ENCODE peak calls at places on chromosome 4, in eight cellular contexts. One of them, this sample, is unnamed.

GRCh38 chr4:24671824-24672223 is 87.5 kb upstream of the DHX15 start:
- DNase-seq in KG1: no peak
- DNase-seq in central memory CD4-positive, alpha-beta T cell: no peak
- DNase-seq in H4: no peak
- DNase-seq in NCI-H226: no peak
- DNase-seq in HCEC 1CT: no peak
- DNase-seq in HTR-8/SVneo: no peak
- DNase-seq in stomach: no peak
- DNase-seq in this sample: no peak

GRCh38 chr4:25919676-25920075 is 5.7 kb downstream of the SMIM20 start:
- DNase-seq in H4: peak; percentile 44
- DNase-seq in HTR-8/SVneo: no peak
- DNase-seq in KG1: no peak
- DNase-seq in stomach: no peak
- DNase-seq in HCEC 1CT: no peak
- DNase-seq in NCI-H226: no peak
- DNase-seq in central memory CD4-positive, alpha-beta T cell: no peak
- DNase-seq in this sample: no peak

GRCh38 chr4:8586671-8587468 is 5.7 kb upstream of the CPZ start:
- DNase-seq in central memory CD4-positive, alpha-beta T cell: no peak
- DNase-seq in stomach: no peak
- DNase-seq in HCEC 1CT: no peak
- DNase-seq in NCI-H226: no peak
- DNase-seq in KG1: no peak
- DNase-seq in H4: no peak
- DNase-seq in HTR-8/SVneo: no peak
- DNase-seq in this sample: no peak

GRCh38 chr4:110484767-110485166 is 8.8 kb downstream of the ENPEP start:
- DNase-seq in KG1: no peak
- DNase-seq in HTR-8/SVneo: no peak
- DNase-seq in stomach: no peak
- DNase-seq in NCI-H226: peak; percentile 48
- DNase-seq in central memory CD4-positive, alpha-beta T cell: no peak
- DNase-seq in HCEC 1CT: peak; percentile 5
- DNase-seq in H4: peak; percentile 64
- DNase-seq in this sample: peak; percentile 1

GRCh38 chr4:159607824-159608223 is 504.9 kb downstream of the RAPGEF2 start:
- DNase-seq in central memory CD4-positive, alpha-beta T cell: no peak
- DNase-seq in KG1: no peak
- DNase-seq in H4: no peak
- DNase-seq in HTR-8/SVneo: no peak
- DNase-seq in stomach: no peak
- DNase-seq in HCEC 1CT: no peak
- DNase-seq in NCI-H226: no peak
- DNase-seq in this sample: no peak

GRCh38 chr4:86924805-86925204 is 10.0 kb upstream of the AFF1 start:
- DNase-seq in HCEC 1CT: peak; percentile 77
- DNase-seq in NCI-H226: peak; percentile 96
- DNase-seq in stomach: no peak
- DNase-seq in H4: peak; percentile 47
- DNase-seq in KG1: no peak
- DNase-seq in HTR-8/SVneo: no peak
- DNase-seq in central memory CD4-positive, alpha-beta T cell: no peak
- DNase-seq in this sample: no peak

GRCh38 chr4:80033581-80033980 is 39.4 kb downstream of the ANTXR2 start:
- DNase-seq in central memory CD4-positive, alpha-beta T cell: no peak
- DNase-seq in HCEC 1CT: no peak
- DNase-seq in stomach: no peak
- DNase-seq in NCI-H226: no peak
- DNase-seq in KG1: no peak
- DNase-seq in HTR-8/SVneo: no peak
- DNase-seq in H4: no peak
- DNase-seq in this sample: no peak

GRCh38 chr4:100754741-100755140 is 236.9 kb upstream of the EMCN start:
- DNase-seq in HCEC 1CT: no peak
- DNase-seq in H4: no peak
- DNase-seq in stomach: no peak
- DNase-seq in central memory CD4-positive, alpha-beta T cell: no peak
- DNase-seq in HTR-8/SVneo: no peak
- DNase-seq in KG1: no peak
- DNase-seq in NCI-H226: no peak
- DNase-seq in this sample: no peak

GRCh38 chr4:6106156-6106555 is 87.9 kb upstream of the C4orf50 start:
- DNase-seq in central memory CD4-positive, alpha-beta T cell: no peak
- DNase-seq in NCI-H226: no peak
- DNase-seq in stomach: peak; percentile 17
- DNase-seq in H4: no peak
- DNase-seq in KG1: no peak
- DNase-seq in HTR-8/SVneo: no peak
- DNase-seq in HCEC 1CT: no peak
- DNase-seq in this sample: no peak

This sample was measured in naive B cell.